ENCODE peak calls at places on chromosome 9, in ten cellular contexts. One of them, this sample, is unnamed.

GRCh38 chr9:113375057-113376023 is 1.4 kb downstream of the HDHD3 start:
- DNase-seq in heart right ventricle: no peak
- DNase-seq in NCI-H1092: no peak
- DNase-seq in NCI-H2029: no peak
- DNase-seq in tibial artery: no peak
- DNase-seq in CD4-positive, alpha-beta T cell: no peak
- DNase-seq in activated naive CD4-positive, alpha-beta T cell: no peak
- DNase-seq in RPMI8226: no peak
- DNase-seq in A549: peak; percentile 22
- DNase-seq in stimulated activated CD8-positive, alpha-beta memory T cell treated with anti-CD3 and anti-CD28 coated beads, Interleukin-4, amount 100 ng/mL, for 48 hours: no peak
- DNase-seq in this sample: no peak

GRCh38 chr9:135413461-135413860 is 66.1 kb upstream of the PPP1R26 start:
- DNase-seq in NCI-H1092: no peak
- DNase-seq in stimulated activated CD8-positive, alpha-beta memory T cell treated with anti-CD3 and anti-CD28 coated beads, Interleukin-4, amount 100 ng/mL, for 48 hours: no peak
- DNase-seq in CD4-positive, alpha-beta T cell: no peak
- DNase-seq in activated naive CD4-positive, alpha-beta T cell: no peak
- DNase-seq in NCI-H2029: no peak
- DNase-seq in heart right ventricle: no peak
- DNase-seq in tibial artery: peak; percentile 61
- DNase-seq in A549: no peak
- DNase-seq in RPMI8226: no peak
- DNase-seq in this sample: no peak

GRCh38 chr9:132768932-132769894 is 98.9 kb downstream of the GTF3C4 start:
- DNase-seq in A549: peak; percentile 56
- DNase-seq in tibial artery: peak; percentile 74
- DNase-seq in CD4-positive, alpha-beta T cell: peak; percentile 66
- DNase-seq in NCI-H2029: peak; percentile 76
- DNase-seq in heart right ventricle: peak; percentile 48
- DNase-seq in activated naive CD4-positive, alpha-beta T cell: peak; percentile 53
- DNase-seq in stimulated activated CD8-positive, alpha-beta memory T cell treated with anti-CD3 and anti-CD28 coated beads, Interleukin-4, amount 100 ng/mL, for 48 hours: peak; percentile 74
- DNase-seq in RPMI8226: peak; percentile 69
- DNase-seq in NCI-H1092: peak; percentile 54
- DNase-seq in this sample: no peak

GRCh38 chr9:120603601-120604000 is 23.6 kb upstream of the CDK5RAP2 start:
- DNase-seq in tibial artery: no peak
- DNase-seq in NCI-H1092: no peak
- DNase-seq in activated naive CD4-positive, alpha-beta T cell: no peak
- DNase-seq in A549: no peak
- DNase-seq in RPMI8226: no peak
- DNase-seq in NCI-H2029: no peak
- DNase-seq in heart right ventricle: no peak
- DNase-seq in CD4-positive, alpha-beta T cell: no peak
- DNase-seq in stimulated activated CD8-positive, alpha-beta memory T cell treated with anti-CD3 and anti-CD28 coated beads, Interleukin-4, amount 100 ng/mL, for 48 hours: no peak
- DNase-seq in this sample: no peak

GRCh38 chr9:105392531-105392930 is 55.3 kb upstream of the FSD1L start:
- DNase-seq in NCI-H1092: no peak
- DNase-seq in A549: no peak
- DNase-seq in stimulated activated CD8-positive, alpha-beta memory T cell treated with anti-CD3 and anti-CD28 coated beads, Interleukin-4, amount 100 ng/mL, for 48 hours: no peak
- DNase-seq in activated naive CD4-positive, alpha-beta T cell: no peak
- DNase-seq in CD4-positive, alpha-beta T cell: no peak
- DNase-seq in heart right ventricle: no peak
- DNase-seq in NCI-H2029: no peak
- DNase-seq in tibial artery: no peak
- DNase-seq in RPMI8226: no peak
- DNase-seq in this sample: no peak

GRCh38 chr9:98142182-98142924 is 23.3 kb upstream of the TRIM14 start:
- DNase-seq in NCI-H2029: no peak
- DNase-seq in activated naive CD4-positive, alpha-beta T cell: no peak
- DNase-seq in stimulated activated CD8-positive, alpha-beta memory T cell treated with anti-CD3 and anti-CD28 coated beads, Interleukin-4, amount 100 ng/mL, for 48 hours: no peak
- DNase-seq in tibial artery: no peak
- DNase-seq in A549: peak; percentile 24
- DNase-seq in heart right ventricle: no peak
- DNase-seq in CD4-positive, alpha-beta T cell: no peak
- DNase-seq in NCI-H1092: no peak
- DNase-seq in RPMI8226: no peak
- DNase-seq in this sample: peak; percentile 92

GRCh38 chr9:36874921-36875320 is 159.1 kb downstream of the PAX5 start:
- DNase-seq in heart right ventricle: no peak
- DNase-seq in stimulated activated CD8-positive, alpha-beta memory T cell treated with anti-CD3 and anti-CD28 coated beads, Interleukin-4, amount 100 ng/mL, for 48 hours: no peak
- DNase-seq in NCI-H1092: no peak
- DNase-seq in NCI-H2029: peak; percentile 13
- DNase-seq in activated naive CD4-positive, alpha-beta T cell: no peak
- DNase-seq in RPMI8226: no peak
- DNase-seq in A549: no peak
- DNase-seq in tibial artery: no peak
- DNase-seq in CD4-positive, alpha-beta T cell: no peak
- DNase-seq in this sample: peak; percentile 62

GRCh38 chr9:100112677-100113336 is 13.8 kb downstream of the INVS start:
- DNase-seq in tibial artery: no peak
- DNase-seq in stimulated activated CD8-positive, alpha-beta memory T cell treated with anti-CD3 and anti-CD28 coated beads, Interleukin-4, amount 100 ng/mL, for 48 hours: no peak
- DNase-seq in RPMI8226: no peak
- DNase-seq in NCI-H1092: no peak
- DNase-seq in activated naive CD4-positive, alpha-beta T cell: no peak
- DNase-seq in CD4-positive, alpha-beta T cell: no peak
- DNase-seq in A549: no peak
- DNase-seq in heart right ventricle: no peak
- DNase-seq in NCI-H2029: no peak
- DNase-seq in this sample: no peak

GRCh38 chr9:134556531-134557068 is 85.0 kb upstream of the COL5A1 start:
- DNase-seq in RPMI8226: no peak
- DNase-seq in activated naive CD4-positive, alpha-beta T cell: no peak
- DNase-seq in CD4-positive, alpha-beta T cell: no peak
- DNase-seq in NCI-H1092: no peak
- DNase-seq in stimulated activated CD8-positive, alpha-beta memory T cell treated with anti-CD3 and anti-CD28 coated beads, Interleukin-4, amount 100 ng/mL, for 48 hours: no peak
- DNase-seq in tibial artery: peak; percentile 62
- DNase-seq in NCI-H2029: no peak
- DNase-seq in heart right ventricle: no peak
- DNase-seq in A549: no peak
- DNase-seq in this sample: no peak

GRCh38 chr9:136138566-136138965 is 19.9 kb upstream of the TMEM250 start:
- DNase-seq in RPMI8226: peak; percentile 76
- DNase-seq in CD4-positive, alpha-beta T cell: peak; percentile 45
- DNase-seq in A549: peak; percentile 69
- DNase-seq in activated naive CD4-positive, alpha-beta T cell: peak; percentile 28
- DNase-seq in NCI-H1092: peak; percentile 61
- DNase-seq in NCI-H2029: peak; percentile 39
- DNase-seq in heart right ventricle: no peak
- DNase-seq in tibial artery: no peak
- DNase-seq in stimulated activated CD8-positive, alpha-beta memory T cell treated with anti-CD3 and anti-CD28 coated beads, Interleukin-4, amount 100 ng/mL, for 48 hours: peak; percentile 83
- DNase-seq in this sample: peak; percentile 54

GRCh38 chr9:91207889-91208651 is 153.6 kb downstream of the AUH start:
- DNase-seq in NCI-H2029: no peak
- DNase-seq in RPMI8226: peak; percentile 90
- DNase-seq in activated naive CD4-positive, alpha-beta T cell: no peak
- DNase-seq in A549: no peak
- DNase-seq in tibial artery: no peak
- DNase-seq in CD4-positive, alpha-beta T cell: no peak
- DNase-seq in NCI-H1092: no peak
- DNase-seq in stimulated activated CD8-positive, alpha-beta memory T cell treated with anti-CD3 and anti-CD28 coated beads, Interleukin-4, amount 100 ng/mL, for 48 hours: no peak
- DNase-seq in heart right ventricle: no peak
- DNase-seq in this sample: peak; percentile 84

GRCh38 chr9:131395745-131396479 is 2.0 kb downstream of the PRRC2B start:
- DNase-seq in CD4-positive, alpha-beta T cell: no peak
- DNase-seq in RPMI8226: no peak
- DNase-seq in NCI-H2029: no peak
- DNase-seq in NCI-H1092: no peak
- DNase-seq in tibial artery: no peak
- DNase-seq in A549: no peak
- DNase-seq in stimulated activated CD8-positive, alpha-beta memory T cell treated with anti-CD3 and anti-CD28 coated beads, Interleukin-4, amount 100 ng/mL, for 48 hours: no peak
- DNase-seq in activated naive CD4-positive, alpha-beta T cell: no peak
- DNase-seq in heart right ventricle: no peak
- DNase-seq in this sample: peak; percentile 56

GRCh38 chr9:34675048-34675714 is 12.7 kb upstream of the CCL27 start:
- DNase-seq in CD4-positive, alpha-beta T cell: peak; percentile 59
- DNase-seq in NCI-H1092: peak; percentile 89
- DNase-seq in tibial artery: no peak
- DNase-seq in A549: peak; percentile 79
- DNase-seq in stimulated activated CD8-positive, alpha-beta memory T cell treated with anti-CD3 and anti-CD28 coated beads, Interleukin-4, amount 100 ng/mL, for 48 hours: peak; percentile 81
- DNase-seq in RPMI8226: peak; percentile 83
- DNase-seq in NCI-H2029: peak; percentile 39
- DNase-seq in activated naive CD4-positive, alpha-beta T cell: peak; percentile 35
- DNase-seq in heart right ventricle: peak; percentile 54
- DNase-seq in this sample: peak; percentile 69

GRCh38 chr9:77224750-77225312 is 47.5 kb downstream of the VPS13A start:
- DNase-seq in tibial artery: no peak
- DNase-seq in heart right ventricle: no peak
- DNase-seq in RPMI8226: no peak
- DNase-seq in activated naive CD4-positive, alpha-beta T cell: no peak
- DNase-seq in stimulated activated CD8-positive, alpha-beta memory T cell treated with anti-CD3 and anti-CD28 coated beads, Interleukin-4, amount 100 ng/mL, for 48 hours: no peak
- DNase-seq in NCI-H1092: no peak
- DNase-seq in CD4-positive, alpha-beta T cell: no peak
- DNase-seq in A549: no peak
- DNase-seq in NCI-H2029: no peak
- DNase-seq in this sample: peak; percentile 28

GRCh38 chr9:137298401-137298982 is 3.6 kb downstream of the NRARP start:
- DNase-seq in stimulated activated CD8-positive, alpha-beta memory T cell treated with anti-CD3 and anti-CD28 coated beads, Interleukin-4, amount 100 ng/mL, for 48 hours: no peak
- DNase-seq in A549: no peak
- DNase-seq in heart right ventricle: peak; percentile 83
- DNase-seq in RPMI8226: no peak
- DNase-seq in tibial artery: no peak
- DNase-seq in CD4-positive, alpha-beta T cell: no peak
- DNase-seq in NCI-H2029: no peak
- DNase-seq in NCI-H1092: no peak
- DNase-seq in activated naive CD4-positive, alpha-beta T cell: no peak
- DNase-seq in this sample: no peak